ENCODE peak calls at places on chromosomes 16 and 17, in ten cellular contexts. A is Peyer's patch, L is A549, E is erythroblast, X is K562, P is right lobe of liver, W is HCT116, D is tibial nerve, Z is body of pancreas, B is heart left ventricle. U is an unnamed sample.
A peak's percentile ranks its signal among the peaks of the same experiment; 100 is the strongest.

GRCh38 chr17:77836557-77837041 is 121.9 kb upstream of the TNRC6C start:
- DNase-seq in Z (peak; percentile 61), D (no peak), P (peak; percentile 65), X (no peak), W (peak; percentile 65), L (peak; percentile 65), A (no peak), E (peak; percentile 28), B (no peak), U (no peak)

GRCh38 chr16:54142787-54143186 is 143.8 kb downstream of the IRX3 start:
- DNase-seq in E (no peak), P (no peak), X (no peak), B (no peak), Z (no peak), L (no peak), W (no peak), D (no peak), A (no peak), U (no peak)

GRCh38 chr16:81601008-81601428 is 156.4 kb downstream of the CMIP start:
- DNase-seq in W (no peak), B (no peak), Z (no peak), A (no peak), D (no peak), L (peak; percentile 46), E (no peak), X (no peak), P (no peak), U (no peak)

GRCh38 chr16:88373211-88373610 is 9.5 kb upstream of the ZNF469 start:
- DNase-seq in L (no peak), X (no peak), D (no peak), A (no peak), P (no peak), Z (no peak), E (no peak), B (no peak), W (no peak), U (no peak)

GRCh38 chr17:51640108-51640622 is 379.8 kb downstream of the UTP18 start:
- DNase-seq in A (no peak), Z (no peak), B (no peak), D (no peak), X (peak; percentile 15), P (no peak), W (peak; percentile 22), E (peak; percentile 37), L (peak; percentile 85), U (no peak)

GRCh38 chr17:1894753-1895339 is 65.0 kb downstream of the RPA1 start:
- DNase-seq in A (no peak), B (no peak), W (no peak), Z (no peak), E (no peak), X (no peak), D (no peak), L (no peak), P (no peak), U (no peak)

GRCh38 chr16:21950782-21951521 is 2.2 kb upstream of the UQCRC2 start:
- DNase-seq in E (peak; percentile 51), A (no peak), B (no peak), X (peak; percentile 44), L (peak; percentile 61), D (peak; percentile 8), Z (no peak), W (peak; percentile 36), P (no peak), U (no peak)

GRCh38 chr16:72042157-72042660 is 12.1 kb upstream of the HP start:
- DNase-seq in E (no peak), B (no peak), P (peak; percentile 87), X (no peak), D (no peak), Z (peak; percentile 71), W (no peak), L (no peak), A (no peak), U (no peak)

DNA sequence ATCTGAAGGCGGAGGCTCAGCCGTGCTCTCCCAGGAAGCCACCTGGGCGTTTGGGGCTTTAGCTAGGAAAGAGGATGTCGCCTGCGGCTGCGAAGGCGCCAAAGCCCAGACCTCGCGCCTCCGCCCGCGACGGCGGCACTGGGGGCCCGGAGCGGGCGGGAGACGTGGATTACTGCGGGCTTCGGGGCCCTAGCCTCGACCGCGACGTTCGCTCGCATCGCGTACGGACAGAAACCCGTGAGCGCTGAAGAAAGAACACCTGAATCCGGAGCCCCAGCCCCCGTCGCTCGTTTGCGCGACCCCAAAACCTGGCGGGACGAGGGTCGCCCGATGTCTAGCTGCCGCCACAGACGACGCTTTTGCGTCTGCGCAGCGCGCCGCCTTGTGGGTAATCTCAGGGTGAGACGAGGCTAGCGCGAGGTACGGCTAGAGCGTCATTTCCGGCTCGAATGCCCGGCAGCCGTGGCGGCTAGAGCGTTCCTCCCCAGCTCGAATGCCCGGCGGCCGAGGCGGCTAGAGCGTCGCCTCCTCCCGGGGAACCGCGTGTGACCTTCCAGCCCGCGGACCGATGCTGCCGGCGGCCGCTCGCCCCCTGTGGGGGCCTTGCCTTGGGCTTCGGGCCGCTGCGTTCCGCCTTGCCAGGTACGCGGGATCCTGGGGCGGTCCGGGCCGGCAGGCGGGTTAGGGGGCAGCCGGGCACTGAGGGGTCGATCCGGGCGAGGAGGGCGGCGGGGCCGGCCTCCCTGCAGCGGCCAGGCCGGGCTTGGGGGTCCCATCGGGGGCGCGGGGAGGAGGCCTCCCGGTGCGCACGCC is at the start of gene MRPL12:
- DNase-seq in A (peak; percentile 96), W (peak; percentile 90), X (peak; percentile 97), Z (peak; percentile 93), E (peak; percentile 95), D (peak; percentile 90), P (peak; percentile 97), B (peak; percentile 96), L (peak; percentile 96), U (peak; percentile 94)
- TF ChIP-seq POLR2A in A (peak; percentile 88), W (peak; percentile 91), X (peak; percentile 93), Z (peak; percentile 71), E (peak; percentile 93), D (peak; percentile 77), P (peak; percentile 90), B (no peak), L (peak; percentile 91), U (no peak)

GRCh38 chr17:81865733-81866439 is 5.3 kb downstream of the ARHGDIA start:
- DNase-seq in A (peak; percentile 95), L (no peak), D (no peak), Z (peak; percentile 99), E (no peak), W (no peak), X (no peak), B (no peak), P (peak; percentile 98), U (peak; percentile 97)
- TF ChIP-seq POLR2A in A (peak; percentile 96), L (no peak), D (no peak), Z (peak; percentile 76), E (no peak), W (no peak), X (no peak), B (no peak), P (peak; percentile 89), U (no peak)

GRCh38 chr17:42772945-42773289 is 332 bp upstream of the VPS25 start:
- DNase-seq in B (no peak), X (no peak), W (no peak), L (no peak), E (no peak), D (no peak), A (no peak), P (no peak), Z (no peak), U (no peak)

GRCh38 chr17:42778570-42778969 is 1.8 kb upstream of the WNK4 start:
- DNase-seq in A (no peak), B (no peak), E (no peak), L (no peak), X (peak; percentile 49), D (no peak), Z (no peak), P (no peak), W (no peak), U (no peak)

GRCh38 chr17:42774066-42774750 is 959 bp downstream of the VPS25 start:
- DNase-seq in P (no peak), A (no peak), D (no peak), W (no peak), X (no peak), L (no peak), Z (no peak), B (no peak), E (no peak), U (no peak)

GRCh38 chr17:42775534-42776098 is 2.4 kb downstream of the VPS25 start:
- DNase-seq in A (no peak), B (no peak), P (no peak), L (no peak), W (no peak), E (no peak), X (peak; percentile 91), D (no peak), Z (no peak), U (no peak)

GRCh38 chr17:42773290-42774035 is at the start of gene VPS25:
- DNase-seq in Z (peak; percentile 81), A (peak; percentile 90), X (peak; percentile 92), B (peak; percentile 81), E (peak; percentile 91), L (peak; percentile 92), P (peak; percentile 81), D (peak; percentile 77), W (peak; percentile 75), U (peak; percentile 80)
- TF ChIP-seq POLR2A in Z (peak; percentile 26), A (peak; percentile 55), X (peak; percentile 95), B (no peak), E (peak; percentile 92), L (peak; percentile 96), P (peak; percentile 51), D (no peak), W (peak; percentile 92), U (peak; percentile 26)

GRCh38 chr17:74872313-74873035 is at the start of gene FDXR:
- DNase-seq in D (no peak), B (no peak), X (no peak), Z (no peak), L (no peak), W (no peak), P (no peak), E (no peak), A (no peak), U (no peak)

GRCh38 chr17:74873874-74874614 is 1.2 kb upstream of the FDXR start:
- DNase-seq in A (no peak), L (peak; percentile 78), W (peak; percentile 71), Z (no peak), B (no peak), P (no peak), X (peak; percentile 84), D (no peak), E (peak; percentile 76), U (no peak)

GRCh38 chr17:74871329-74872076 is 1.3 kb downstream of the FDXR start:
- DNase-seq in L (no peak), B (no peak), W (no peak), X (no peak), D (no peak), P (no peak), Z (no peak), E (no peak), A (no peak), U (no peak)

GRCh38 chr17:74874615-74875037 is 1.8 kb upstream of the FDXR start:
- DNase-seq in W (no peak), Z (no peak), X (peak; percentile 25), L (no peak), A (no peak), D (no peak), B (no peak), E (no peak), P (no peak), U (no peak)

DNA sequence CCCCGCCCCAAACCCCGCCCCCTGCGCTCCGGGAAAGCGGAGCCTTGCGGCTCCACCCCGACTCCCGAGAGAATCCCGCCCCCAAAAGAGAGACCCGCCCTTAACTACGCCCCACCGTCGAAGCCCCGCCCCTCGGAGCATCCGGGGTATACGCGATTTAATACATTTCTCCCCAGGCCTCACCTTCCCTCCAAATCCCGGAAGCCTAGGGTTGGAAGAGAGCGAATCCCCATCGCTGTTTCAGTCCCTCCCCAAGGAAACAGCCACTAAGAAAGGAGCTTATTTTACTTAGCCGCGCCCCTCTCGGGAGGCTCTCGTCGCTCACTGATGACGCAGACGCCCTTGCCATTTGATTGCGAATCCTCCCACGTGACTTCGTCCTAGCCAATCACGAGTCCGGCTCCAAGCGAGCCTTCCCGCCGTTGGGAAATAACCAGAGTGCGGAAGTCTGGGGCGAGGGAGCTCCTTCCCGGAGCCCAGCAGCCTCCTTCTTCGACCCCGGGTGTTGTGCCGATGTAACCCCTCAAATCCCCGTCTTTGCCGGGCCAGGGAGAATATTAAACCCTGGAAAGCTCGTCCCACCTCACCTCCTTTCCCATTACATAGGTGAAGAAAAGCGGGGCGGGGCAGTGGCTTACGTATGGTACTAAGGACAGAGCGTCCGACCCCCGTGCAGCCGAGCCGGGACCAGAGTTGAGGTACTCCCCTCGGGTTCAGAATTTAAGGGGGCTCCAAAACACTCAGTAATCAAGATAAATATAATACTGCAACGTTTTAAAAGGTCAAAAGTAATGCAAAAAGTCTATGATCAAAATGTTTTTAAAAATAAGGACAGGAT is 461 bp upstream of the FDXR start:
- DNase-seq in P (peak; percentile 99), Z (peak; percentile 100), D (peak; percentile 100), B (peak; percentile 100), A (peak; percentile 100), E (peak; percentile 100), L (peak; percentile 100), X (peak; percentile 100), W (peak; percentile 100), U (peak; percentile 100)
- TF ChIP-seq POLR2A in P (peak; percentile 93), Z (peak; percentile 94), D (peak; percentile 94), B (peak; percentile 86), A (peak; percentile 98), E (peak; percentile 98), L (peak; percentile 96), X (peak; percentile 95), W (peak; percentile 93), U (peak; percentile 94)